ENCODE peak calls at places on chromosome 4, in four cellular contexts. R, A, Z and V are unnamed samples.

GRCh38 chr4:79987401-79987800 is 85.6 kb downstream of the ANTXR2 start:
- DNase-seq in R (no peak), A (no peak), Z (no peak), V (no peak)

GRCh38 chr4:73127839-73128448 is 58.4 kb upstream of the COX18 start:
- DNase-seq in R (peak; percentile 10), A (peak; percentile 46), Z (no peak), V (no peak)

GRCh38 chr4:96753216-96753615 is 913.3 kb downstream of the PDHA2 start:
- DNase-seq in R (no peak), A (no peak), Z (no peak), V (no peak)

GRCh38 chr4:148782284-148782683 is 340.1 kb upstream of the NR3C2 start:
- DNase-seq in R (peak; percentile 75), A (peak; percentile 88), Z (no peak), V (no peak)

GRCh38 chr4:118776166-118776954 is 59.6 kb downstream of the SEC24D start:
- DNase-seq in R (no peak), A (no peak), Z (no peak), V (no peak)

GRCh38 chr4:99025506-99025905 is 30.0 kb downstream of the METAP1 start:
- DNase-seq in R (no peak), A (no peak), Z (no peak), V (no peak)

GRCh38 chr4:95158626-95159025 is 390.1 kb downstream of the UNC5C start:
- DNase-seq in R (no peak), A (no peak), Z (no peak), V (no peak)

GRCh38 chr4:110152386-110152785 is 46.0 kb downstream of the ELOVL6 start:
- DNase-seq in R (no peak), A (no peak), Z (no peak), V (no peak)

GRCh38 chr4:1514612-1515011 is 108.4 kb upstream of the NKX1-1 start:
- DNase-seq in R (no peak), A (no peak), Z (no peak), V (no peak)

GRCh38 chr4:182489607-182490006 is 246.4 kb downstream of the TENM3 start:
- DNase-seq in R (no peak), A (no peak), Z (no peak), V (no peak)

GRCh38 chr4:80306255-80306654 is 29.3 kb upstream of the CFAP299 start:
- DNase-seq in R (no peak), A (no peak), Z (no peak), V (no peak)

GRCh38 chr4:102713096-102713495 is 47.7 kb downstream of the MANBA start:
- DNase-seq in R (no peak), A (peak; percentile 28), Z (no peak), V (no peak)

GRCh38 chr4:43763029-43763610 is 685.5 kb downstream of the KCTD8 start:
- DNase-seq in R (no peak), A (peak; percentile 5), Z (no peak), V (no peak)

GRCh38 chr4:39636786-39637185 is 1.9 kb downstream of the SMIM14 start:
- DNase-seq in R (no peak), A (no peak), Z (no peak), V (no peak)

GRCh38 chr4:36163198-36163597 is 81.1 kb downstream of the ARAP2 start:
- DNase-seq in R (no peak), A (no peak), Z (no peak), V (no peak)

GRCh38 chr4:38600575-38600974 is 63.4 kb upstream of the KLF3 start:
- DNase-seq in R (no peak), A (no peak), Z (no peak), V (no peak)

GRCh38 chr4:68062501-68062900 is 67.2 kb downstream of the TMPRSS11F start:
- DNase-seq in R (no peak), A (no peak), Z (no peak), V (no peak)

GRCh38 chr4:68176904-68177303 is 47.2 kb upstream of the TMPRSS11F start:
- DNase-seq in R (no peak), A (no peak), Z (no peak), V (no peak)

GRCh38 chr4:126071346-126072333 is 756.9 kb downstream of the FAT4 start:
- DNase-seq in R (no peak), A (no peak), Z (peak; percentile 18), V (no peak)

GRCh38 chr4:20194079-20195013 is 57.4 kb upstream of the SLIT2 start:
- DNase-seq in R (no peak), A (no peak), Z (peak; percentile 69), V (no peak)

GRCh38 chr4:56007154-56007553 is 58.4 kb downstream of the CEP135 start:
- DNase-seq in R (peak; percentile 15), A (peak; percentile 33), Z (no peak), V (no peak)

GRCh38 chr4:6715704-6716017 is 313 bp upstream of the BLOC1S4 start:
- DNase-seq in R (no peak), A (no peak), Z (no peak), V (no peak)

GRCh38 chr4:76784237-76784636 is 113.7 kb downstream of the SOWAHB start:
- DNase-seq in R (peak; percentile 36), A (peak; percentile 63), Z (no peak), V (no peak)
- TF ChIP-seq CTCF in R (no peak), A (peak; percentile 60), Z (peak; percentile 26), V (peak; percentile 46)

GRCh38 chr4:142418697-142419096 is 427.4 kb downstream of the INPP4B start:
- DNase-seq in R (no peak), A (no peak), Z (no peak), V (no peak)
- TF ChIP-seq CTCF in R (no peak), A (no peak), Z (no peak), V (no peak)

GRCh38 chr4:179307297-179308136 is 1865.3 kb upstream of the AGA start:
- DNase-seq in R (peak; percentile 52), A (peak; percentile 83), Z (no peak), V (no peak)
- TF ChIP-seq CTCF in R (peak; percentile 87), A (peak; percentile 86), Z (peak; percentile 60), V (peak; percentile 77)

GRCh38 chr4:172865103-172865502 is 303.5 kb upstream of the GALNT7 start:
- DNase-seq in R (no peak), A (no peak), Z (no peak), V (no peak)

GRCh38 chr4:172869621-172870268 is 298.9 kb upstream of the GALNT7 start:
- DNase-seq in R (no peak), A (no peak), Z (no peak), V (no peak)

GRCh38 chr4:172866421-172866820 is 302.2 kb upstream of the GALNT7 start:
- DNase-seq in R (no peak), A (no peak), Z (no peak), V (no peak)

GRCh38 chr4:172868271-172868670 is 300.3 kb upstream of the GALNT7 start:
- DNase-seq in R (no peak), A (peak; percentile 28), Z (no peak), V (no peak)

DNA sequence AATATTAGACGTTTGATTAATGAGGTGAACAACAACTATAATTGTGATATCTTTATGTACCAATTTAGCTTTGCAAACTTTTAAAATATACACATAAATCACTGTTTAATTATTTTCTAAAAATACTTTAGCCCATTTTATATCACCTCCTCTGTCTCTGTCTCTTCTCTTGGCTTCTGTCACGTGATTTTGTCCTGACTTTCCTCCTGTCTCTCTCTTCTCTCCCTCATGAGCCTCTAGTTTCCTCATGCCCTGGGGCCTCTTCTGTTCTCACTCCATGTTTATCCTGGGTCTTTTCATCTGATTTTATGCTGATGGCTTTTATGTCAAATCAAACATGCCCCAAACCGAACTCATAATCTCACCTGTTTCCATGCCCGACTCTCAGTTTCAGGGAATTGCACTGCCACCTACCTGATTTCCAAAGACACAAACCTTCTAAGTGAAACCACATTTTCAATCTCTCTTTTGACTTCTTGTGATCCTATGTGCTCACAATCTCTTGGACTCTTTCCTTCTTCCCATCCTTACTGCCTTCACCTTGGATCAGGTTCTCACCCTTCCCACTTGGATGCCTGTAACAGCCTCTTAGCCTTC is 303.0 kb upstream of the GALNT7 start:
- DNase-seq in R (no peak), A (peak; percentile 14), Z (no peak), V (no peak)
- TF ChIP-seq CTCF in R (no peak), A (no peak), Z (no peak), V (no peak)

DNA sequence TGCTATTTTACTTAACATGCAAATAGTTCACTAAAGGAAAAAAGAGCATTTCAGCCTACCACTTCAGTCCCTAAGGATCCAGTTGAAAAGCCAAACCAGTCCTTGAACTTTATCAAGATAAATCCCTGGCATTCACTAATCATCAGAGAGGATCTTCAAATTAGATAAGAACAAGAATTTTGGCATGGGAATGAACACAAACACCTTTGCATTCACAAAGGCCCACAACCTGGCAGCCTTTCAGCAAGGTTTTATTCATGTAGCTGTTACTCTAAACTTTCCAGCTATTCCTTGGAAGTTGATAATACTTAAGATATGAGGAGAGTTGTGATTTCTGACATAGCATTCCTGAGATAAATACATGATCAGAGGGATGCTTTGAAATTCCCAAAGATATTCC is 193.4 kb downstream of the LRBA start:
- DNase-seq in R (no peak), A (no peak), Z (no peak), V (no peak)
- TF ChIP-seq CTCF in R (no peak), A (no peak), Z (no peak), V (no peak)